ENCODE peak calls at places on chromosomes 7 and 10, in seven cellular contexts. One of them, this sample, is unnamed.
A peak's percentile ranks its signal among the peaks of the same experiment; 100 is the strongest.

GRCh38 chr7:89584896-89585295 is 569.4 kb upstream of the STEAP1 start:
- DNase-seq in A172: peak; percentile 8
- DNase-seq in OCI-M1: no peak
- DNase-seq in activated CD8-positive, alpha-beta memory T cell treated with anti-CD3 and anti-CD28 coated beads, Interleukin-2, amount 50 U/mL, for 4 hours: no peak
- DNase-seq in glutamatergic neuron: no peak
- DNase-seq in kidney tubule cell: peak; percentile 7
- DNase-seq in foreskin melanocyte: no peak
- DNase-seq in this sample: no peak

GRCh38 chr10:100303724-100304319 is 17.3 kb upstream of the BLOC1S2 start:
- DNase-seq in foreskin melanocyte: no peak
- DNase-seq in A172: peak; percentile 57
- DNase-seq in OCI-M1: peak; percentile 75
- DNase-seq in activated CD8-positive, alpha-beta memory T cell treated with anti-CD3 and anti-CD28 coated beads, Interleukin-2, amount 50 U/mL, for 4 hours: no peak
- DNase-seq in glutamatergic neuron: no peak
- DNase-seq in kidney tubule cell: peak; percentile 25
- DNase-seq in this sample: no peak

GRCh38 chr10:58651040-58651439 is 138.4 kb downstream of the BICC1 start:
- DNase-seq in activated CD8-positive, alpha-beta memory T cell treated with anti-CD3 and anti-CD28 coated beads, Interleukin-2, amount 50 U/mL, for 4 hours: no peak
- DNase-seq in A172: no peak
- DNase-seq in glutamatergic neuron: no peak
- DNase-seq in foreskin melanocyte: peak; percentile 95
- DNase-seq in OCI-M1: peak; percentile 81
- DNase-seq in kidney tubule cell: peak; percentile 68
- DNase-seq in this sample: no peak

GRCh38 chr10:62689712-62690111 is 114.8 kb upstream of the ADO start:
- DNase-seq in kidney tubule cell: no peak
- DNase-seq in OCI-M1: no peak
- DNase-seq in foreskin melanocyte: no peak
- DNase-seq in glutamatergic neuron: no peak
- DNase-seq in A172: no peak
- DNase-seq in activated CD8-positive, alpha-beta memory T cell treated with anti-CD3 and anti-CD28 coated beads, Interleukin-2, amount 50 U/mL, for 4 hours: no peak
- DNase-seq in this sample: no peak

GRCh38 chr10:84308021-84308420 is 20.4 kb upstream of the CCSER2 start:
- DNase-seq in foreskin melanocyte: no peak
- DNase-seq in glutamatergic neuron: no peak
- DNase-seq in kidney tubule cell: peak; percentile 19
- DNase-seq in A172: no peak
- DNase-seq in OCI-M1: no peak
- DNase-seq in activated CD8-positive, alpha-beta memory T cell treated with anti-CD3 and anti-CD28 coated beads, Interleukin-2, amount 50 U/mL, for 4 hours: no peak
- DNase-seq in this sample: no peak

GRCh38 chr10:12221323-12222298 is 25.6 kb downstream of the CDC123 start:
- DNase-seq in kidney tubule cell: peak; percentile 78
- DNase-seq in activated CD8-positive, alpha-beta memory T cell treated with anti-CD3 and anti-CD28 coated beads, Interleukin-2, amount 50 U/mL, for 4 hours: no peak
- DNase-seq in OCI-M1: peak; percentile 10
- DNase-seq in foreskin melanocyte: no peak
- DNase-seq in glutamatergic neuron: no peak
- DNase-seq in A172: peak; percentile 51
- DNase-seq in this sample: no peak

GRCh38 chr10:9140373-9140772 is 1085.9 kb downstream of the GATA3 start:
- DNase-seq in kidney tubule cell: no peak
- DNase-seq in glutamatergic neuron: no peak
- DNase-seq in activated CD8-positive, alpha-beta memory T cell treated with anti-CD3 and anti-CD28 coated beads, Interleukin-2, amount 50 U/mL, for 4 hours: no peak
- DNase-seq in OCI-M1: no peak
- DNase-seq in A172: no peak
- DNase-seq in foreskin melanocyte: no peak
- DNase-seq in this sample: no peak

GRCh38 chr7:5997210-5997808 is 11.5 kb downstream of the PMS2 start:
- DNase-seq in kidney tubule cell: peak; percentile 57
- DNase-seq in glutamatergic neuron: peak; percentile 19
- DNase-seq in A172: peak; percentile 59
- DNase-seq in foreskin melanocyte: peak; percentile 58
- DNase-seq in activated CD8-positive, alpha-beta memory T cell treated with anti-CD3 and anti-CD28 coated beads, Interleukin-2, amount 50 U/mL, for 4 hours: peak; percentile 50
- DNase-seq in OCI-M1: peak; percentile 67
- DNase-seq in this sample: peak; percentile 56

GRCh38 chr10:105239311-105240215 is 598.5 kb downstream of the SORCS3 start:
- DNase-seq in A172: no peak
- DNase-seq in foreskin melanocyte: no peak
- DNase-seq in kidney tubule cell: peak; percentile 45
- DNase-seq in activated CD8-positive, alpha-beta memory T cell treated with anti-CD3 and anti-CD28 coated beads, Interleukin-2, amount 50 U/mL, for 4 hours: no peak
- DNase-seq in OCI-M1: no peak
- DNase-seq in glutamatergic neuron: no peak
- DNase-seq in this sample: no peak

GRCh38 chr10:86349474-86349873 is 17.1 kb downstream of the GRID1 start:
- DNase-seq in activated CD8-positive, alpha-beta memory T cell treated with anti-CD3 and anti-CD28 coated beads, Interleukin-2, amount 50 U/mL, for 4 hours: no peak
- DNase-seq in OCI-M1: peak; percentile 55
- DNase-seq in kidney tubule cell: no peak
- DNase-seq in foreskin melanocyte: no peak
- DNase-seq in A172: no peak
- DNase-seq in glutamatergic neuron: peak; percentile 59
- DNase-seq in this sample: peak; percentile 79

GRCh38 chr7:130831817-130832481 is 97.9 kb upstream of the KLF14 start:
- DNase-seq in OCI-M1: peak; percentile 30
- DNase-seq in kidney tubule cell: peak; percentile 55
- DNase-seq in activated CD8-positive, alpha-beta memory T cell treated with anti-CD3 and anti-CD28 coated beads, Interleukin-2, amount 50 U/mL, for 4 hours: no peak
- DNase-seq in glutamatergic neuron: no peak
- DNase-seq in foreskin melanocyte: no peak
- DNase-seq in A172: peak; percentile 58
- DNase-seq in this sample: no peak

GRCh38 chr7:30974605-30975256 is 11.0 kb downstream of the GHRHR start:
- DNase-seq in kidney tubule cell: peak; percentile 87
- DNase-seq in foreskin melanocyte: no peak
- DNase-seq in A172: peak; percentile 92
- DNase-seq in activated CD8-positive, alpha-beta memory T cell treated with anti-CD3 and anti-CD28 coated beads, Interleukin-2, amount 50 U/mL, for 4 hours: no peak
- DNase-seq in glutamatergic neuron: peak; percentile 60
- DNase-seq in OCI-M1: peak; percentile 81
- DNase-seq in this sample: peak; percentile 81

GRCh38 chr10:7412482-7413251 is 1.8 kb upstream of the SFMBT2 start:
- DNase-seq in glutamatergic neuron: peak; percentile 69
- DNase-seq in kidney tubule cell: no peak
- DNase-seq in OCI-M1: no peak
- DNase-seq in activated CD8-positive, alpha-beta memory T cell treated with anti-CD3 and anti-CD28 coated beads, Interleukin-2, amount 50 U/mL, for 4 hours: peak; percentile 25
- DNase-seq in foreskin melanocyte: no peak
- DNase-seq in A172: no peak
- DNase-seq in this sample: no peak

GRCh38 chr7:127792528-127793342 is 140.7 kb downstream of the SND1 start:
- DNase-seq in glutamatergic neuron: peak; percentile 33
- DNase-seq in activated CD8-positive, alpha-beta memory T cell treated with anti-CD3 and anti-CD28 coated beads, Interleukin-2, amount 50 U/mL, for 4 hours: peak; percentile 32
- DNase-seq in kidney tubule cell: peak; percentile 37
- DNase-seq in OCI-M1: peak; percentile 43
- DNase-seq in A172: peak; percentile 11
- DNase-seq in foreskin melanocyte: no peak
- DNase-seq in this sample: peak; percentile 47

GRCh38 chr7:130473289-130473688 is 18.6 kb upstream of the MEST start:
- DNase-seq in OCI-M1: peak; percentile 51
- DNase-seq in glutamatergic neuron: no peak
- DNase-seq in activated CD8-positive, alpha-beta memory T cell treated with anti-CD3 and anti-CD28 coated beads, Interleukin-2, amount 50 U/mL, for 4 hours: no peak
- DNase-seq in kidney tubule cell: no peak
- DNase-seq in foreskin melanocyte: no peak
- DNase-seq in A172: no peak
- DNase-seq in this sample: no peak

GRCh38 chr10:89861584-89862287 is 160.3 kb downstream of the KIF20B start:
- DNase-seq in foreskin melanocyte: no peak
- DNase-seq in glutamatergic neuron: no peak
- DNase-seq in kidney tubule cell: peak; percentile 63
- DNase-seq in A172: peak; percentile 60
- DNase-seq in OCI-M1: peak; percentile 44
- DNase-seq in activated CD8-positive, alpha-beta memory T cell treated with anti-CD3 and anti-CD28 coated beads, Interleukin-2, amount 50 U/mL, for 4 hours: no peak
- DNase-seq in this sample: peak; percentile 52

GRCh38 chr10:127992376-127992775 is 85.5 kb downstream of the PTPRE start:
- DNase-seq in glutamatergic neuron: no peak
- DNase-seq in kidney tubule cell: no peak
- DNase-seq in foreskin melanocyte: no peak
- DNase-seq in activated CD8-positive, alpha-beta memory T cell treated with anti-CD3 and anti-CD28 coated beads, Interleukin-2, amount 50 U/mL, for 4 hours: no peak
- DNase-seq in A172: no peak
- DNase-seq in OCI-M1: no peak
- DNase-seq in this sample: no peak

GRCh38 chr10:69056129-69056528 is 31.8 kb upstream of the SRGN start:
- DNase-seq in foreskin melanocyte: no peak
- DNase-seq in OCI-M1: no peak
- DNase-seq in kidney tubule cell: peak; percentile 18
- DNase-seq in activated CD8-positive, alpha-beta memory T cell treated with anti-CD3 and anti-CD28 coated beads, Interleukin-2, amount 50 U/mL, for 4 hours: no peak
- DNase-seq in A172: no peak
- DNase-seq in glutamatergic neuron: no peak
- DNase-seq in this sample: no peak

GRCh38 chr7:45917658-45918057 is 3.4 kb downstream of the IGFBP3 start:
- DNase-seq in A172: peak; percentile 65
- DNase-seq in kidney tubule cell: peak; percentile 86
- DNase-seq in foreskin melanocyte: peak; percentile 40
- DNase-seq in OCI-M1: peak; percentile 68
- DNase-seq in glutamatergic neuron: peak; percentile 95
- DNase-seq in activated CD8-positive, alpha-beta memory T cell treated with anti-CD3 and anti-CD28 coated beads, Interleukin-2, amount 50 U/mL, for 4 hours: peak; percentile 74
- DNase-seq in this sample: peak; percentile 75

GRCh38 chr10:13651969-13652720 is 65.4 kb downstream of the PRPF18 start:
- DNase-seq in activated CD8-positive, alpha-beta memory T cell treated with anti-CD3 and anti-CD28 coated beads, Interleukin-2, amount 50 U/mL, for 4 hours: no peak
- DNase-seq in glutamatergic neuron: no peak
- DNase-seq in A172: no peak
- DNase-seq in kidney tubule cell: peak; percentile 26
- DNase-seq in OCI-M1: no peak
- DNase-seq in foreskin melanocyte: no peak
- DNase-seq in this sample: no peak

GRCh38 chr7:96118449-96119001 is 203.4 kb downstream of the SLC25A13 start:
- DNase-seq in foreskin melanocyte: no peak
- DNase-seq in activated CD8-positive, alpha-beta memory T cell treated with anti-CD3 and anti-CD28 coated beads, Interleukin-2, amount 50 U/mL, for 4 hours: no peak
- DNase-seq in glutamatergic neuron: no peak
- DNase-seq in kidney tubule cell: no peak
- DNase-seq in A172: no peak
- DNase-seq in OCI-M1: no peak
- DNase-seq in this sample: no peak

GRCh38 chr7:107125475-107125874 is 43.3 kb upstream of the HBP1 start:
- DNase-seq in foreskin melanocyte: no peak
- DNase-seq in glutamatergic neuron: no peak
- DNase-seq in activated CD8-positive, alpha-beta memory T cell treated with anti-CD3 and anti-CD28 coated beads, Interleukin-2, amount 50 U/mL, for 4 hours: no peak
- DNase-seq in OCI-M1: no peak
- DNase-seq in A172: no peak
- DNase-seq in kidney tubule cell: no peak
- DNase-seq in this sample: no peak

GRCh38 chr10:60591119-60591518 is 187.2 kb upstream of the CDK1 start:
- DNase-seq in foreskin melanocyte: no peak
- DNase-seq in activated CD8-positive, alpha-beta memory T cell treated with anti-CD3 and anti-CD28 coated beads, Interleukin-2, amount 50 U/mL, for 4 hours: no peak
- DNase-seq in glutamatergic neuron: no peak
- DNase-seq in A172: no peak
- DNase-seq in kidney tubule cell: no peak
- DNase-seq in OCI-M1: no peak
- DNase-seq in this sample: no peak

GRCh38 chr7:71165708-71166107 is 33.8 kb downstream of the GALNT17 start:
- DNase-seq in glutamatergic neuron: no peak
- DNase-seq in activated CD8-positive, alpha-beta memory T cell treated with anti-CD3 and anti-CD28 coated beads, Interleukin-2, amount 50 U/mL, for 4 hours: no peak
- DNase-seq in foreskin melanocyte: no peak
- DNase-seq in OCI-M1: no peak
- DNase-seq in kidney tubule cell: no peak
- DNase-seq in A172: no peak
- DNase-seq in this sample: no peak

GRCh38 chr7:142332421-142332820 is 74.6 kb upstream of the PRSS58 start:
- DNase-seq in glutamatergic neuron: no peak
- DNase-seq in A172: no peak
- DNase-seq in OCI-M1: no peak
- DNase-seq in foreskin melanocyte: no peak
- DNase-seq in activated CD8-positive, alpha-beta memory T cell treated with anti-CD3 and anti-CD28 coated beads, Interleukin-2, amount 50 U/mL, for 4 hours: no peak
- DNase-seq in kidney tubule cell: no peak
- DNase-seq in this sample: no peak

GRCh38 chr10:988667-989545 is 672 bp downstream of the GTPBP4 start:
- DNase-seq in A172: no peak
- DNase-seq in glutamatergic neuron: no peak
- DNase-seq in foreskin melanocyte: no peak
- DNase-seq in kidney tubule cell: peak; percentile 29
- DNase-seq in activated CD8-positive, alpha-beta memory T cell treated with anti-CD3 and anti-CD28 coated beads, Interleukin-2, amount 50 U/mL, for 4 hours: peak; percentile 53
- DNase-seq in OCI-M1: peak; percentile 11
- DNase-seq in this sample: no peak

GRCh38 chr10:44830022-44830421 is 81.1 kb upstream of the TMEM72 start:
- DNase-seq in foreskin melanocyte: no peak
- DNase-seq in activated CD8-positive, alpha-beta memory T cell treated with anti-CD3 and anti-CD28 coated beads, Interleukin-2, amount 50 U/mL, for 4 hours: no peak
- DNase-seq in kidney tubule cell: peak; percentile 77
- DNase-seq in A172: peak; percentile 52
- DNase-seq in glutamatergic neuron: no peak
- DNase-seq in OCI-M1: no peak
- DNase-seq in this sample: no peak

GRCh38 chr10:53846809-53847208 is 954.2 kb downstream of the PCDH15 start:
- DNase-seq in activated CD8-positive, alpha-beta memory T cell treated with anti-CD3 and anti-CD28 coated beads, Interleukin-2, amount 50 U/mL, for 4 hours: no peak
- DNase-seq in foreskin melanocyte: no peak
- DNase-seq in OCI-M1: peak; percentile 55
- DNase-seq in A172: no peak
- DNase-seq in glutamatergic neuron: no peak
- DNase-seq in kidney tubule cell: peak; percentile 2
- DNase-seq in this sample: no peak

GRCh38 chr7:35555934-35556333 is 139.0 kb downstream of the HERPUD2 start:
- DNase-seq in A172: peak; percentile 13
- DNase-seq in kidney tubule cell: peak; percentile 45
- DNase-seq in foreskin melanocyte: no peak
- DNase-seq in activated CD8-positive, alpha-beta memory T cell treated with anti-CD3 and anti-CD28 coated beads, Interleukin-2, amount 50 U/mL, for 4 hours: no peak
- DNase-seq in glutamatergic neuron: no peak
- DNase-seq in OCI-M1: no peak
- DNase-seq in this sample: no peak

GRCh38 chr10:66837335-66837734 is 88.5 kb upstream of the LRRTM3 start:
- DNase-seq in A172: no peak
- DNase-seq in kidney tubule cell: peak; percentile 77
- DNase-seq in OCI-M1: no peak
- DNase-seq in glutamatergic neuron: no peak
- DNase-seq in foreskin melanocyte: no peak
- DNase-seq in activated CD8-positive, alpha-beta memory T cell treated with anti-CD3 and anti-CD28 coated beads, Interleukin-2, amount 50 U/mL, for 4 hours: no peak
- DNase-seq in this sample: no peak

GRCh38 chr7:100119701-100120517 is 475 bp downstream of the CNPY4 start:
- DNase-seq in OCI-M1: peak; percentile 90
- DNase-seq in A172: peak; percentile 63
- DNase-seq in kidney tubule cell: peak; percentile 51
- DNase-seq in foreskin melanocyte: no peak
- DNase-seq in glutamatergic neuron: peak; percentile 59
- DNase-seq in activated CD8-positive, alpha-beta memory T cell treated with anti-CD3 and anti-CD28 coated beads, Interleukin-2, amount 50 U/mL, for 4 hours: peak; percentile 61
- DNase-seq in this sample: peak; percentile 53

GRCh38 chr10:110794808-110795207 is 76.9 kb upstream of the PDCD4 start:
- DNase-seq in A172: no peak
- DNase-seq in kidney tubule cell: no peak
- DNase-seq in foreskin melanocyte: peak; percentile 45
- DNase-seq in activated CD8-positive, alpha-beta memory T cell treated with anti-CD3 and anti-CD28 coated beads, Interleukin-2, amount 50 U/mL, for 4 hours: no peak
- DNase-seq in glutamatergic neuron: peak; percentile 74
- DNase-seq in OCI-M1: no peak
- DNase-seq in this sample: no peak

GRCh38 chr10:63630085-63630927 is 109.1 kb downstream of the REEP3 start:
- DNase-seq in foreskin melanocyte: peak; percentile 80
- DNase-seq in kidney tubule cell: peak; percentile 90
- DNase-seq in activated CD8-positive, alpha-beta memory T cell treated with anti-CD3 and anti-CD28 coated beads, Interleukin-2, amount 50 U/mL, for 4 hours: peak; percentile 81
- DNase-seq in OCI-M1: peak; percentile 98
- DNase-seq in glutamatergic neuron: peak; percentile 86
- DNase-seq in A172: peak; percentile 78
- DNase-seq in this sample: peak; percentile 86